ENCODE peak calls at places on chromosomes 1 and 21, in six cellular contexts. One of them, this sample, is unnamed.

GRCh38 chr1:51139474-51139873 is 37.4 kb downstream of the C1orf185 start:
- DNase-seq in head of caudate nucleus: no peak
- DNase-seq in small intestine: no peak
- DNase-seq in NCI-H460: no peak
- DNase-seq in hepatocyte: no peak
- DNase-seq in breast epithelium: no peak
- DNase-seq in this sample: no peak

GRCh38 chr1:231039161-231040018 is 664 bp downstream of the FAM89A start:
- DNase-seq in head of caudate nucleus: peak
- DNase-seq in small intestine: peak
- DNase-seq in NCI-H460: peak
- DNase-seq in hepatocyte: peak
- DNase-seq in breast epithelium: peak
- DNase-seq in this sample: peak

GRCh38 chr1:163442940-163443339 is 121.2 kb downstream of the NUF2 start:
- DNase-seq in head of caudate nucleus: no peak
- DNase-seq in small intestine: no peak
- DNase-seq in NCI-H460: no peak
- DNase-seq in hepatocyte: no peak
- DNase-seq in breast epithelium: no peak
- DNase-seq in this sample: no peak

GRCh38 chr1:6234502-6235295 is 1.1 kb downstream of the ICMT start:
- DNase-seq in head of caudate nucleus: peak
- DNase-seq in small intestine: no peak
- DNase-seq in NCI-H460: no peak
- DNase-seq in hepatocyte: no peak
- DNase-seq in breast epithelium: no peak
- DNase-seq in this sample: no peak

GRCh38 chr1:182357913-182358312 is 33.7 kb downstream of the GLUL start:
- DNase-seq in head of caudate nucleus: no peak
- DNase-seq in small intestine: no peak
- DNase-seq in NCI-H460: no peak
- DNase-seq in hepatocyte: no peak
- DNase-seq in breast epithelium: no peak
- DNase-seq in this sample: no peak

GRCh38 chr1:44254392-44254791 is 41.1 kb downstream of the DMAP1 start:
- DNase-seq in head of caudate nucleus: no peak
- DNase-seq in small intestine: no peak
- DNase-seq in NCI-H460: no peak
- DNase-seq in hepatocyte: no peak
- DNase-seq in breast epithelium: no peak
- DNase-seq in this sample: no peak

GRCh38 chr1:66247415-66248208 is 286.3 kb upstream of the SGIP1 start:
- DNase-seq in head of caudate nucleus: no peak
- DNase-seq in small intestine: no peak
- DNase-seq in NCI-H460: no peak
- DNase-seq in hepatocyte: no peak
- DNase-seq in breast epithelium: no peak
- DNase-seq in this sample: no peak

GRCh38 chr1:106675558-106675957 is 380.9 kb upstream of the PRMT6 start:
- DNase-seq in head of caudate nucleus: no peak
- DNase-seq in small intestine: no peak
- DNase-seq in NCI-H460: no peak
- DNase-seq in hepatocyte: no peak
- DNase-seq in breast epithelium: no peak
- DNase-seq in this sample: no peak

GRCh38 chr21:42258885-42259407 is 40.0 kb downstream of the ABCG1 start:
- DNase-seq in head of caudate nucleus: peak
- DNase-seq in small intestine: no peak
- DNase-seq in NCI-H460: no peak
- DNase-seq in hepatocyte: no peak
- DNase-seq in breast epithelium: no peak
- DNase-seq in this sample: no peak

GRCh38 chr1:85151446-85151845 is 49.4 kb downstream of the SYDE2 start:
- DNase-seq in head of caudate nucleus: no peak
- DNase-seq in small intestine: no peak
- DNase-seq in NCI-H460: no peak
- DNase-seq in hepatocyte: no peak
- DNase-seq in breast epithelium: no peak
- DNase-seq in this sample: no peak